ENCODE peak calls at places on chromosomes 7 and 10, in eight cellular contexts. S is retina; Q is AG08396; P is NT2/D1; M is GM04504; Y is activated CD4-positive, alpha-beta T cell treated with anti-CD3 and anti-CD28 coated beads, Interleukin-2, amount 10 ng/mL, durations not matched to agents 7 days and 5 days; U is Peyer's patch; W is SJSA1. D is an unnamed sample.
A peak's percentile ranks its signal among the peaks of the same experiment; 100 is the strongest.

GRCh38 chr7:85023066-85023687 is 163.7 kb downstream of the SEMA3D start:
- DNase-seq in S (peak; percentile 70), Q (peak; percentile 7), M (peak; percentile 23), W (peak; percentile 44), P (no peak), Y (peak; percentile 55), U (peak; percentile 68), D (no peak)

GRCh38 chr10:6204063-6204340 is 1.3 kb downstream of the PFKFB3 start:
- DNase-seq in Y (peak; percentile 69), Q (peak; percentile 52), P (no peak), U (peak; percentile 70), S (peak; percentile 58), M (no peak), W (peak; percentile 43), D (no peak)

GRCh38 chr10:93600446-93600860 is 582 bp downstream of the RBP4 start:
- DNase-seq in Q (no peak), W (no peak), Y (no peak), U (no peak), M (no peak), S (peak; percentile 43), P (no peak), D (no peak)

GRCh38 chr10:132392811-132393694 is 3.9 kb upstream of the PWWP2B start:
- DNase-seq in P (no peak), M (no peak), Q (peak; percentile 66), W (no peak), S (no peak), U (peak; percentile 31), Y (no peak), D (no peak)

GRCh38 chr7:1944619-1945210 is 274.6 kb downstream of the ELFN1 start:
- DNase-seq in M (no peak), Y (no peak), Q (no peak), U (no peak), W (no peak), S (no peak), P (no peak), D (no peak)

GRCh38 chr7:31099451-31100444 is 47.6 kb downstream of the ADCYAP1R1 start:
- DNase-seq in S (no peak), P (no peak), M (no peak), Y (no peak), U (peak; percentile 23), W (no peak), Q (no peak), D (no peak)

GRCh38 chr10:43192824-43193223 is 54.6 kb downstream of the CSGALNACT2 start:
- DNase-seq in Q (peak; percentile 15), W (no peak), U (peak; percentile 28), P (no peak), Y (no peak), M (no peak), S (no peak), D (no peak)

GRCh38 chr7:51426163-51426562 is 109.6 kb upstream of the COBL start:
- DNase-seq in Q (no peak), Y (no peak), S (no peak), M (no peak), W (no peak), P (no peak), U (no peak), D (no peak)

GRCh38 chr10:52488606-52489485 is 174.8 kb downstream of the DKK1 start:
- DNase-seq in M (peak; percentile 44), Y (no peak), Q (peak; percentile 10), S (peak; percentile 34), P (no peak), W (peak; percentile 62), U (no peak), D (no peak)

GRCh38 chr10:95509281-95509680 is 51.9 kb downstream of the SORBS1 start:
- DNase-seq in M (no peak), Q (no peak), P (no peak), S (no peak), U (no peak), Y (no peak), W (no peak), D (no peak)

GRCh38 chr7:25781704-25782103 is 370.3 kb upstream of the NFE2L3 start:
- DNase-seq in M (no peak), W (no peak), S (no peak), U (no peak), Q (no peak), Y (no peak), P (no peak), D (no peak)

GRCh38 chr7:155338632-155339320 is 41.1 kb downstream of the INSIG1 start:
- DNase-seq in U (no peak), S (no peak), W (no peak), M (no peak), Y (peak; percentile 29), Q (no peak), P (no peak), D (no peak)

GRCh38 chr7:149873968-149874643 is at the start of gene ATP6V0E2:
- DNase-seq in S (no peak), Y (peak; percentile 22), P (no peak), W (no peak), Q (no peak), U (peak; percentile 62), M (no peak), D (no peak)

GRCh38 chr7:1125603-1125969 is 34.4 kb downstream of the ZFAND2A start:
- DNase-seq in P (no peak), Y (no peak), Q (no peak), W (no peak), U (no peak), S (no peak), M (no peak), D (no peak)

GRCh38 chr10:44153901-44154670 is 230.8 kb downstream of the CXCL12 start:
- DNase-seq in Y (no peak), W (no peak), S (no peak), P (no peak), Q (no peak), U (no peak), M (peak; percentile 50), D (no peak)

GRCh38 chr10:26067680-26068079 is 133.7 kb downstream of the MYO3A start:
- DNase-seq in Q (no peak), P (no peak), W (no peak), U (no peak), S (no peak), Y (no peak), M (no peak), D (no peak)

GRCh38 chr10:22263106-22263505 is 45.3 kb upstream of the EBLN1 start:
- DNase-seq in M (no peak), Y (no peak), P (no peak), Q (no peak), S (no peak), W (no peak), U (no peak), D (no peak)

GRCh38 chr7:52287698-52288097 is 747.7 kb upstream of the POM121L12 start:
- DNase-seq in Y (no peak), P (no peak), M (no peak), Q (no peak), S (no peak), U (no peak), W (no peak), D (no peak)

GRCh38 chr7:41326616-41327015 is 376.3 kb downstream of the INHBA start:
- DNase-seq in P (no peak), U (no peak), W (no peak), M (no peak), S (no peak), Y (no peak), Q (no peak), D (no peak)

GRCh38 chr7:123929107-123929506 is 4.1 kb downstream of the SPAM1 start:
- DNase-seq in P (no peak), Y (no peak), U (peak; percentile 68), S (no peak), Q (no peak), M (no peak), W (no peak), D (no peak)

GRCh38 chr10:80168679-80169380 is 36.3 kb downstream of the PLAC9 start:
- DNase-seq in M (no peak), S (no peak), P (no peak), U (no peak), W (no peak), Q (no peak), Y (no peak), D (peak; percentile 42)

GRCh38 chr7:8751557-8752231 is 318.3 kb downstream of the NXPH1 start:
- DNase-seq in S (no peak), W (no peak), Q (no peak), Y (no peak), P (no peak), M (no peak), U (no peak), D (no peak)